ENCODE peak calls at places on chromosome 11, in four cellular contexts. Z is heart right ventricle, M is RKO, K is kidney tubule cell. N is an unnamed sample.

GRCh38 chr11:123253909-123254308 is 58.9 kb upstream of the CLMP start:
- DNase-seq in Z (no peak), K (no peak), M (no peak), N (no peak)

GRCh38 chr11:46898396-46899095 is 19.8 kb downstream of the LRP4 start:
- DNase-seq in M (no peak), Z (no peak), K (no peak), N (no peak)

GRCh38 chr11:27723685-27724084 is 23.4 kb upstream of the BDNF start:
- DNase-seq in K (no peak), Z (no peak), M (no peak), N (no peak)

GRCh38 chr11:7165911-7166310 is 77.1 kb downstream of the RBMXL2 start:
- DNase-seq in Z (no peak), K (no peak), M (no peak), N (no peak)

GRCh38 chr11:122486793-122487495 is 168.6 kb upstream of the UBASH3B start:
- DNase-seq in Z (no peak), M (peak; percentile 9), K (no peak), N (no peak)

GRCh38 chr11:126403039-126403438 is 47.6 kb downstream of the ST3GAL4 start:
- DNase-seq in Z (no peak), M (no peak), K (no peak), N (no peak)

GRCh38 chr11:17921620-17922473 is 91.0 kb downstream of the SERGEF start:
- DNase-seq in Z (no peak), K (peak; percentile 7), M (no peak), N (no peak)

GRCh38 chr11:33774356-33775063 is at the start of gene FBXO3:
- DNase-seq in Z (peak; percentile 86), K (peak; percentile 85), M (peak; percentile 84), N (peak; percentile 61)

GRCh38 chr11:8809605-8810272 is 101.2 kb upstream of the AKIP1 start:
- DNase-seq in K (peak; percentile 13), M (no peak), Z (no peak), N (no peak)